ENCODE peak calls at places on chromosomes 2 and 18, in eight cellular contexts. W is astrocyte; S is substantia nigra; Z is fibroblast of lung; V is brain microvascular endothelial cell; F is right lobe of liver; A is CD4-positive, alpha-beta memory T cell; L is neuronal stem cell. K is an unnamed sample.

GRCh38 chr2:240245706-240246105 is 105.2 kb upstream of the OTOS start:
- DNase-seq in W (no peak), S (no peak), Z (peak), V (no peak), F (no peak), A (no peak), L (no peak), K (peak)

GRCh38 chr2:9800975-9801723 is 42.1 kb upstream of the TAF1B start:
- DNase-seq in W (peak), S (no peak), Z (peak), V (peak), F (no peak), A (peak), L (no peak), K (peak)

GRCh38 chr2:222424729-222425671 is 657 bp downstream of the SGPP2 start:
- DNase-seq in W (no peak), S (no peak), Z (no peak), V (no peak), F (peak), A (peak), L (no peak), K (no peak)

GRCh38 chr2:234911271-234911670 is 40.5 kb upstream of the SH3BP4 start:
- DNase-seq in W (peak), S (no peak), Z (peak), V (peak), F (no peak), A (no peak), L (no peak), K (no peak)

GRCh38 chr2:64840419-64840818 is 148.8 kb upstream of the SLC1A4 start:
- DNase-seq in W (no peak), S (no peak), Z (peak), V (no peak), F (no peak), A (no peak), L (no peak), K (no peak)

GRCh38 chr2:30511122-30512083 is 64.4 kb downstream of the LCLAT1 start:
- DNase-seq in W (peak), S (no peak), Z (peak), V (peak), F (no peak), A (no peak), L (no peak), K (peak)

GRCh38 chr2:80326214-80326613 is 21.7 kb upstream of the LRRTM1 start:
- DNase-seq in W (peak), S (no peak), Z (peak), V (no peak), F (no peak), A (no peak), L (no peak), K (no peak)

GRCh38 chr2:3456125-3456524 is 63.2 kb downstream of the ADI1 start:
- DNase-seq in W (no peak), S (no peak), Z (no peak), V (no peak), F (no peak), A (no peak), L (no peak), K (no peak)

GRCh38 chr2:145091967-145092366 is 572.0 kb upstream of the ZEB2 start:
- DNase-seq in W (peak), S (no peak), Z (no peak), V (no peak), F (no peak), A (no peak), L (no peak), K (no peak)

GRCh38 chr2:131322209-131322608 is 41.8 kb downstream of the RAB6D start:
- DNase-seq in W (no peak), S (no peak), Z (no peak), V (no peak), F (no peak), A (no peak), L (no peak), K (no peak)

GRCh38 chr2:223460774-223461211 is 141.4 kb downstream of the SCG2 start:
- DNase-seq in W (peak), S (no peak), Z (peak), V (peak), F (no peak), A (no peak), L (no peak), K (no peak)

GRCh38 chr18:26689226-26689913 is 141.0 kb upstream of the KCTD1 start:
- DNase-seq in W (no peak), S (no peak), Z (no peak), V (no peak), F (no peak), A (no peak), L (no peak), K (no peak)

GRCh38 chr2:102703748-102704147 is 58.1 kb upstream of the TMEM182 start:
- DNase-seq in W (peak), S (no peak), Z (peak), V (no peak), F (no peak), A (no peak), L (peak), K (no peak)

GRCh38 chr2:42569116-42569711 is 782 bp downstream of the MTA3 start:
- DNase-seq in W (peak), S (no peak), Z (peak), V (peak), F (no peak), A (no peak), L (no peak), K (peak)

GRCh38 chr2:241733391-241734207 is 831 bp upstream of the D2HGDH start:
- DNase-seq in W (no peak), S (no peak), Z (no peak), V (no peak), F (no peak), A (peak), L (peak), K (no peak)

GRCh38 chr2:128363991-128364390 is 45.3 kb upstream of the HS6ST1 start:
- DNase-seq in W (no peak), S (no peak), Z (no peak), V (no peak), F (no peak), A (peak), L (no peak), K (no peak)

GRCh38 chr2:239092571-239093294 is 244.8 kb downstream of the TWIST2 start:
- DNase-seq in W (no peak), S (no peak), Z (no peak), V (no peak), F (no peak), A (no peak), L (no peak), K (no peak)

GRCh38 chr18:5508821-5509220 is 35.0 kb downstream of the EPB41L3 start:
- DNase-seq in W (no peak), S (no peak), Z (no peak), V (no peak), F (no peak), A (no peak), L (no peak), K (no peak)

GRCh38 chr2:174916270-174916930 is 88.8 kb downstream of the CHN1 start:
- DNase-seq in W (no peak), S (no peak), Z (no peak), V (no peak), F (no peak), A (no peak), L (no peak), K (no peak)

GRCh38 chr2:9497017-9497416 is 22.7 kb downstream of the IAH1 start:
- DNase-seq in W (no peak), S (no peak), Z (no peak), V (no peak), F (no peak), A (no peak), L (no peak), K (no peak)

GRCh38 chr2:21175895-21176646 is 52.3 kb downstream of the TDRD15 start:
- DNase-seq in W (no peak), S (no peak), Z (peak), V (no peak), F (no peak), A (no peak), L (no peak), K (no peak)

GRCh38 chr2:20457027-20457426 is 10.2 kb downstream of the RHOB start:
- DNase-seq in W (peak), S (no peak), Z (no peak), V (no peak), F (no peak), A (no peak), L (no peak), K (no peak)

GRCh38 chr2:85844486-85844885 is 44.3 kb downstream of the ST3GAL5 start:
- DNase-seq in W (peak), S (no peak), Z (peak), V (no peak), F (no peak), A (no peak), L (no peak), K (no peak)

GRCh38 chr2:232139786-232140562 is 178.5 kb downstream of the DIS3L2 start:
- DNase-seq in W (peak), S (no peak), Z (no peak), V (no peak), F (no peak), A (no peak), L (no peak), K (no peak)

DNA sequence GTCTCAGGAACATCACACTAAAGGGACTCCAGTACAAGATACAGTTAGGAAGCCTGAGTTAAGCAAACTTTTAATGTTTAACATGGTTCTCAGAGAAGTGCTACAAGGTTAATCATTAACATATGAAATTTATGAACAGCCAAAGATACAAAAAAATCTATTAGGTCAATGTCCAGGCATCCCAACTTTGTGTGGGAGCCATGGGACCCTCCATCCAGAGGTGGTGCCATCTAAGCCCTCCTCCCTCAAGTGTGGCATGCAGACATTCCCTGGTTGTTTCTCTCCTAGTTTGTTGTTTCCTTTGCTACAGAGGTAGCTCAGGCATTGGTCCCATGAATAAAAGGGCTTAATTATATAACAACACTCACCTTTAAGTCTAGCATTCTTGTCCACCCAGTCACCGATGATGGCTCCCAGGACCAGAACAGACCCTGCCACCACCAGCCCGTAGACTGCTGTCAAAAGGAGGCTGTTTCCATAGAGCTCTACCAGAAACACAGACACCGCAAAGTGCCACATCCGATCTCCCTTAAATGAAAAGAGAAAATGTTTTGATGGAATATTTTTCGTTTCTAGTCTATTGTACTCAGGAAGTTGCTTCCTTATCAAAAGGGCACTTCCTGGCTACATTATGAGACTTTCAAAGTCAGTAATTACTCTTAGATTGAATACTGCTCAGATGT is 5.7 kb downstream of the SLC40A1 start:
- DNase-seq in W (no peak), S (no peak), Z (no peak), V (no peak), F (peak), A (peak), L (no peak), K (no peak)
- H3K27ac ChIP-seq in W (no peak), S (no peak), Z (no peak), V (no peak), F (peak), A (no peak), L (no peak), K (peak)

GRCh38 chr2:134232461-134232860 is 21.4 kb upstream of the MGAT5 start:
- DNase-seq in W (no peak), S (no peak), Z (no peak), V (no peak), F (no peak), A (peak), L (no peak), K (no peak)

GRCh38 chr2:134231965-134232340 is 21.9 kb upstream of the MGAT5 start:
- DNase-seq in W (peak), S (no peak), Z (no peak), V (peak), F (no peak), A (no peak), L (no peak), K (no peak)

GRCh38 chr2:134233733-134234135 is 20.1 kb upstream of the MGAT5 start:
- DNase-seq in W (no peak), S (no peak), Z (no peak), V (no peak), F (no peak), A (no peak), L (no peak), K (no peak)

GRCh38 chr2:134234535-134234934 is 19.3 kb upstream of the MGAT5 start:
- DNase-seq in W (no peak), S (no peak), Z (no peak), V (no peak), F (no peak), A (no peak), L (no peak), K (no peak)

GRCh38 chr2:134232868-134233732 is 20.8 kb upstream of the MGAT5 start:
- DNase-seq in W (peak), S (no peak), Z (no peak), V (peak), F (no peak), A (peak), L (no peak), K (no peak)
- H3K27ac ChIP-seq in W (peak), S (no peak), Z (no peak), V (peak), F (no peak), A (peak), L (no peak), K (no peak)

DNA sequence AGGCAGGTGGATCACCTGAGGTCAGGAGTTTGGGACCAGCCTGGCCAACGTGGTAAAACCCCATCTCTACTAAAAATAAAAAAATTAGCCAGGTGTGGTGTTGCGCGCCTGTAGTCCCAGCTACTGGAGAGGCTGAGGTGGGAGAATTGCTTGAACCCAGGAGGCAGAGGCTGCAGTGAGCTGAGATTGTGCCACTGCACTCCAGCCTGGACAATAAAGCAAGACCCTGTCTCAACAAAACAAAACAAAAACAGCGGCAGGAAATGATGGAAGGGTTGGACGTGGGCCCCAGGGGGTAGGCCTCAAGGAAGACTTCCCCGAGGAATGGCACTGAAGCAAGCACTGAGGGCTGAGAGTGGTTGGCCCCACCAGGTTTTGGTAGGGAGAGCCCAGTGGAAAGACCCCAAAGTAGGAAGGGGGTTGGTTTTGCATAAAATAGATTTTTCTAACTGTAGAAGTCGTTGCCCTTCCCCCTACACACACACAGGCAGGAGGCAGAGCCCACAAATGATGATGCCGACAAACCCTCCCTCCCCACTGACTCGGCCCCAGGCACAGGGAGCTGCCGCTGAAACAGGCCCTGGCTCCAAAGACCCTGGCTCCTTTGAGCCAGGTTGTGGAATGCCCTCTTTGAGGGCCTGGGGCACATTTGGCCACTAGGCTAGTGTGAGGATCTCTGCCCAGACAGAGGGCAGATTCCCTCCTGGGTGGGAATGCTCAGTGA is 104.8 kb downstream of the CABLES1 start:
- DNase-seq in W (no peak), S (no peak), Z (no peak), V (no peak), F (no peak), A (no peak), L (no peak), K (no peak)
- H3K27ac ChIP-seq in W (no peak), S (no peak), Z (no peak), V (no peak), F (no peak), A (no peak), L (no peak), K (no peak)

GRCh38 chr2:33680906-33681305 is 81.8 kb upstream of the FAM98A start:
- DNase-seq in W (no peak), S (no peak), Z (no peak), V (no peak), F (no peak), A (no peak), L (no peak), K (no peak)
- H3K27ac ChIP-seq in W (no peak), S (no peak), Z (no peak), V (no peak), F (no peak), A (no peak), L (no peak), K (no peak)

K was measured in right cardiac atrium.